ENCODE peak calls at places on chromosomes 1 and 21, in five cellular contexts. O is psoas muscle, I is mucosa of descending colon, W is OCI-LY7, U is prostate gland. P is an unnamed sample. For H3K4me1, the result is how much of the 10 kb centered on the place peaks cover.

GRCh38 chr21:27425574-27425973 is 458.7 kb upstream of the ADAMTS5 start:
- DNase-seq in U (no peak), W (no peak), I (no peak), O (no peak), P (no peak)

GRCh38 chr1:8137406-8138244 is 111.5 kb upstream of the ERRFI1 start:
- DNase-seq in I (no peak), O (peak), U (no peak), W (no peak), P (peak)

GRCh38 chr1:174284052-174284451 is 124.7 kb downstream of the RABGAP1L start:
- DNase-seq in O (no peak), U (no peak), W (no peak), I (no peak), P (no peak)

GRCh38 chr21:45331521-45332257 is 44.0 kb upstream of the POFUT2 start:
- DNase-seq in W (no peak), O (no peak), I (no peak), U (no peak), P (no peak)

GRCh38 chr21:29350246-29350779 is 51.6 kb downstream of the BACH1 start:
- DNase-seq in U (no peak), W (no peak), I (no peak), O (no peak), P (no peak)

GRCh38 chr1:224235819-224236493 is 52.9 kb downstream of the DEGS1 start:
- DNase-seq in O (no peak), I (no peak), W (peak), U (no peak), P (no peak)

GRCh38 chr1:36088577-36089392 is at the start of gene ADPRS:
- DNase-seq in I (peak), W (peak), O (peak), U (peak), P (peak)

GRCh38 chr1:1978108-1978507 is 25.5 kb downstream of the CFAP74 start:
- DNase-seq in I (no peak), W (no peak), U (no peak), O (no peak), P (no peak)

GRCh38 chr1:12177999-12178441 is 11.2 kb downstream of the TNFRSF1B start:
- DNase-seq in O (peak), W (no peak), I (peak), U (no peak), P (peak)

GRCh38 chr1:162391790-162392563 is 10.4 kb downstream of the C1orf226 start:
- DNase-seq in O (no peak), I (no peak), U (peak), W (peak), P (no peak)

GRCh38 chr1:215056584-215056983 is 26.0 kb upstream of the KCNK2 start:
- DNase-seq in I (no peak), O (no peak), W (no peak), U (no peak), P (no peak)

GRCh38 chr1:19863804-19864203 is 18.4 kb upstream of the OTUD3 start:
- DNase-seq in U (peak), I (no peak), O (no peak), W (no peak), P (no peak)

GRCh38 chr1:155989992-155990325 is 11.6 kb upstream of the ARHGEF2 start:
- DNase-seq in W (no peak), I (no peak), U (no peak), O (no peak), P (no peak)

GRCh38 chr1:201761871-201762270 is 67.1 kb upstream of the IPO9 start:
- DNase-seq in W (no peak), O (no peak), U (no peak), I (no peak), P (no peak)

GRCh38 chr1:115595279-115596079 is 46.3 kb upstream of the VANGL1 start:
- DNase-seq in W (peak), O (peak), I (peak), U (peak), P (peak)

GRCh38 chr21:43352138-43352537 is 74.8 kb downstream of the SIK1 start:
- DNase-seq in O (no peak), I (no peak), U (no peak), W (no peak), P (no peak)
- TF ChIP-seq CTCF in O (no peak), I (no peak), U (no peak), W (no peak), P (no peak)

GRCh38 chr1:226730064-226730463 is 9.0 kb downstream of the ITPKB start:
- DNase-seq in W (no peak), I (no peak), U (no peak), O (no peak), P (no peak)

GRCh38 chr1:226731257-226731893 is 7.7 kb downstream of the ITPKB start:
- DNase-seq in U (no peak), I (no peak), O (no peak), W (no peak), P (no peak)

GRCh38 chr1:226725870-226726212 is 13.2 kb downstream of the ITPKB start:
- DNase-seq in U (no peak), W (no peak), O (no peak), I (no peak), P (no peak)

GRCh38 chr1:226730826-226731225 is 8.3 kb downstream of the ITPKB start:
- DNase-seq in U (no peak), W (no peak), O (no peak), I (no peak), P (no peak)

DNA sequence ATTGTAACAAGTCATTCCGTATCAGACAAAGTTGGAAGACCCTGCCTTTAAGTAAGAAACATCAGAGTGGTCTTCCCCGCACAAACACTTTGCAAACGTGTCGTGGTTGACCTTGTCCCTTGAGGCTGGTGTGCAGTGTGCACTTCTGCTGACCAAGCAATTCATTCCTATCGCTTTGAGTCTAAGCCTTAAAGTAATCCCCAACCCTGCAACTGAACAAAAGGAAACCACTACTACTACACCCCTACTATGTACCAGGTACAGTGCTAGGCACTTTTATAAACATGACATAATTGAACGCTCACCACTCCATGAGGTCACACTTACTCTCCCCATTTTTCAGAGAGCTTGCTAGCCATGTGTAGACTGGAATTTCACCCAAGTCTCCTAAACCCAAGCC is 10.6 kb downstream of the ITPKB start:
- DNase-seq in W (no peak), I (no peak), O (no peak), U (no peak), P (no peak)
- H3K4me1 ChIP-seq in W (half or more), I (under half), O (under half), U (under half), P (under half)

DNA sequence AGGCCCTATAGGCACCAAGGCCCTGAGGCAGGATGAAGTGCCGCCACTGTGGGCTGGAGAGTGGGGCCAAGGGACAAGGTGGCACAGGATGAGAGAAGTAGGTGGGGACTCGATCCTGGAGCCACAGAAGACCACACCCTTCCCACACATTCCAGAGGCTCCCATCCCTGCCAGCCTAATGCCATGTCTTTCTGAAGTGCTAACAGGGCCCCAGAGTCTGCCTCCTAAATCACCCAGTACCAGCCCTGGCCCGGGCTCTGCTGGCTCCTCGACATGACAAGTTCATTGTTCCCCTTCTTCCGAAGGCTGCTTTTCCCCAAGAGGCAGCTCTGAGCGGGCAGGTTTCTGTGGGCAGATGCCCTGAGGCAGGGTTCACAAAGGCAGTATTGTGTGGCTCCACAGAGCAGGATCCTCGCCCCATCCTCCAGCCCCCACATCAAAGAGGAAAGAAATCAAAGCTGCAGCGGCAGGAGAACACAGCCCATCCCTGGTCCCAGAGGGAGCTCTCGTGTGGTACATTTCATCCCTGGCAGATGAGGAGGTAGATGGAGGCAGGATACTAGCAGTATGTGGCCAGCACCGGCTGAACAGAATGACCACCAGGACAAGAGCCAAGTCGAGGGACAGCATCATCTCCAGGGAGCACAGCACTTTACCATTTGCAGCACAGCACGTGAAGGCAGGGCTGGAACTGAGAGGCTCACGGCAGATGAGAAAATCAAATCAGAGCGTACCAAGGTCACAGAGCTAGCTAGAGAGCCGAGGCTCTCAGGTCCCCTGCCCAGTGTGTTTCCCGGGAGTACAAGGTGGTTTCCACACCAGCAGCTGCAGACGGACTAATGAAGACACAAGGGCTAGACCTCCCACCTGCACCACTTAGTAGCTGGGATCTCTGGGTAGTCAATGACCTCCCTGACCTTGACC is 64.8 kb downstream of the SYF2 start:
- DNase-seq in W (no peak), I (peak), U (no peak), O (no peak), P (no peak)
- H3K4me3 ChIP-seq in W (no peak), I (no peak), U (no peak), O (no peak), P (no peak)

DNA sequence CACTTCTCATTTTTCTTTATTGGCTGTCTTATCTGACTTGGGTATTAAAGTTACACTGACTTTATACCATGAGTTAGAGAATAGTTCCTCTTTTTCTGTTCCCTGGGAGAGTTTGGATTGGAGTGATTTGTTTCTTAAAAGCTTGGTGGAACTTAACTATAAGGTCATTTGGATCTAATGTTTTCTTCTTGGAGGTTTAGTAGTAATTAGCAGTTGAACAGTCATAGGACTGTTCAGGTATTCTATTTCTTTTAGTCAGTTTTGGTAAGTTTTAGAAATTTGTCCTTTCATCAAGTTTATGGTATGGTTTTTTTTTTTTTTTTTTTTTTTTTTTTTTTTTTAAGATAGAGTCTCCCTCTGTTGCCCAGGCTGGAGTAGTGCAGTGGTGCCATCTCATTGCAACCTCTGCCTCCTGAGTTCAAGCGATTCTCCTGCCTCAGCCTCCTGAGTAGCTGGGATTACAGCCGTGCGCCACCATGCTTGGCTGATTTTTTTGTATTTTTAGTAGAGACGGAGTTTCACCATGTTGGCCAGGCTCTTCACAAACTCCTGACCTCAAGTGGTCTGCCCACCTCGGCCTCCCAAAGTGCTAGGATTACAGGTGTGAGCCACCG is 6.3 kb downstream of the TTC3 start:
- DNase-seq in I (no peak), U (no peak), O (no peak), W (peak), P (no peak)
- TF ChIP-seq CTCF in I (no peak), U (no peak), O (peak), W (peak), P (no peak)

GRCh38 chr1:14738235-14738634 is 139.8 kb downstream of the KAZN start:
- DNase-seq in W (peak), I (no peak), U (peak), O (no peak), P (no peak)
- H3K4me1 ChIP-seq in W (half or more), I (under half), U (under half), O (under half), P (under half)

DNA sequence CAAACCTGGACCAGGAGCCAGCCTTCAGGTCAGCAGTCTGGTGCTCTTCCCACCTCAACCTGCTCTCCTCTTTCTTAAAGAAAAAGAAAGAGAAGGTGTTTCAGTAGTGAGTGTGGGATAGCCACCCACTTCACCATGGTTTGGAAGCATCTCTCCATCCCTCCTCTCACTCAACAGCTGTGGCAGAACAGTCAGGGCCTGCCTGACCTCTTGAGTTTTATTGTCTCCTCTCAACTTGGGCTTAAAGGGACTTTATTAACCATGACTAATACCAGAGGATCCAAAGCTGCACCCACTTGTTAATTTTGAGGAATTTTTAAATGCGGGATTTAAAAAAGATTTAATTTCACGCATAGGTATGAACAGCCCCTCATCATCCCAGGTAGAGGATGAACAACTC is 570 bp upstream of the VASH2 start:
- DNase-seq in O (no peak), W (no peak), I (no peak), U (no peak), P (no peak)
- H3K4me3 ChIP-seq in O (peak), W (peak), I (no peak), U (peak), P (peak)

P was measured in thoracic aorta.